ENCODE peak calls at places on chromosomes 2 and 18, in eight cellular contexts. One of them, this sample, is unnamed.

GRCh38 chr2:192499476-192499875 is 304.7 kb upstream of the TMEFF2 start:
- DNase-seq in GM23338: no peak
- DNase-seq in pancreas: no peak
- DNase-seq in fibroblast of lung: peak
- DNase-seq in body of pancreas: no peak
- DNase-seq in tibial nerve: no peak
- DNase-seq in prostate gland: no peak
- DNase-seq in OCI-LY7: no peak
- DNase-seq in this sample: no peak

GRCh38 chr2:157784169-157784822 is 91.8 kb downstream of the ACVR1 start:
- DNase-seq in GM23338: peak
- DNase-seq in pancreas: peak
- DNase-seq in fibroblast of lung: peak
- DNase-seq in body of pancreas: peak
- DNase-seq in tibial nerve: no peak
- DNase-seq in prostate gland: peak
- DNase-seq in OCI-LY7: no peak
- DNase-seq in this sample: no peak

GRCh38 chr2:130261970-130262760 is 63.9 kb upstream of the TUBA3E start:
- DNase-seq in GM23338: no peak
- DNase-seq in pancreas: no peak
- DNase-seq in fibroblast of lung: no peak
- DNase-seq in body of pancreas: no peak
- DNase-seq in tibial nerve: no peak
- DNase-seq in prostate gland: no peak
- DNase-seq in OCI-LY7: no peak
- DNase-seq in this sample: peak

GRCh38 chr2:96795076-96795475 is 21.0 kb upstream of the CNNM3 start:
- DNase-seq in GM23338: no peak
- DNase-seq in pancreas: no peak
- DNase-seq in fibroblast of lung: no peak
- DNase-seq in body of pancreas: no peak
- DNase-seq in tibial nerve: no peak
- DNase-seq in prostate gland: no peak
- DNase-seq in OCI-LY7: no peak
- DNase-seq in this sample: no peak

GRCh38 chr2:207499114-207499513 is 30.6 kb upstream of the CREB1 start:
- DNase-seq in GM23338: no peak
- DNase-seq in pancreas: no peak
- DNase-seq in fibroblast of lung: no peak
- DNase-seq in body of pancreas: no peak
- DNase-seq in tibial nerve: no peak
- DNase-seq in prostate gland: no peak
- DNase-seq in OCI-LY7: no peak
- DNase-seq in this sample: no peak

GRCh38 chr2:85420743-85421705 is 2.5 kb downstream of the SH2D6 start:
- DNase-seq in GM23338: peak
- DNase-seq in pancreas: peak
- DNase-seq in fibroblast of lung: peak
- DNase-seq in body of pancreas: peak
- DNase-seq in tibial nerve: peak
- DNase-seq in prostate gland: peak
- DNase-seq in OCI-LY7: peak
- DNase-seq in this sample: peak

GRCh38 chr2:96315400-96316071 is 9.6 kb upstream of the ITPRIPL1 start:
- DNase-seq in GM23338: no peak
- DNase-seq in pancreas: no peak
- DNase-seq in fibroblast of lung: peak
- DNase-seq in body of pancreas: no peak
- DNase-seq in tibial nerve: no peak
- DNase-seq in prostate gland: no peak
- DNase-seq in OCI-LY7: peak
- DNase-seq in this sample: no peak

GRCh38 chr2:237669129-237669627 is 41.8 kb downstream of the LRRFIP1 start:
- DNase-seq in GM23338: no peak
- DNase-seq in pancreas: no peak
- DNase-seq in fibroblast of lung: no peak
- DNase-seq in body of pancreas: no peak
- DNase-seq in tibial nerve: no peak
- DNase-seq in prostate gland: no peak
- DNase-seq in OCI-LY7: no peak
- DNase-seq in this sample: no peak

GRCh38 chr2:157173740-157174184 is 83.7 kb upstream of the GALNT5 start:
- DNase-seq in GM23338: no peak
- DNase-seq in pancreas: no peak
- DNase-seq in fibroblast of lung: peak
- DNase-seq in body of pancreas: peak
- DNase-seq in tibial nerve: peak
- DNase-seq in prostate gland: peak
- DNase-seq in OCI-LY7: no peak
- DNase-seq in this sample: no peak

GRCh38 chr18:51009071-51009470 is 20.9 kb upstream of the SMAD4 start:
- DNase-seq in GM23338: no peak
- DNase-seq in pancreas: no peak
- DNase-seq in fibroblast of lung: peak
- DNase-seq in body of pancreas: no peak
- DNase-seq in tibial nerve: no peak
- DNase-seq in prostate gland: no peak
- DNase-seq in OCI-LY7: no peak
- DNase-seq in this sample: no peak

GRCh38 chr2:234344041-234344440 is 152.8 kb downstream of the ARL4C start:
- DNase-seq in GM23338: no peak
- DNase-seq in pancreas: no peak
- DNase-seq in fibroblast of lung: no peak
- DNase-seq in body of pancreas: no peak
- DNase-seq in tibial nerve: no peak
- DNase-seq in prostate gland: no peak
- DNase-seq in OCI-LY7: no peak
- DNase-seq in this sample: no peak

GRCh38 chr2:48545244-48545643 is 15.3 kb downstream of the STON1 start:
- DNase-seq in GM23338: peak
- DNase-seq in pancreas: no peak
- DNase-seq in fibroblast of lung: no peak
- DNase-seq in body of pancreas: no peak
- DNase-seq in tibial nerve: no peak
- DNase-seq in prostate gland: no peak
- DNase-seq in OCI-LY7: no peak
- DNase-seq in this sample: no peak

GRCh38 chr2:63723709-63724108 is 118.0 kb upstream of the UGP2 start:
- DNase-seq in GM23338: no peak
- DNase-seq in pancreas: no peak
- DNase-seq in fibroblast of lung: no peak
- DNase-seq in body of pancreas: no peak
- DNase-seq in tibial nerve: no peak
- DNase-seq in prostate gland: no peak
- DNase-seq in OCI-LY7: no peak
- DNase-seq in this sample: no peak

GRCh38 chr2:166614027-166614426 is 120.0 kb upstream of the SCN7A start:
- DNase-seq in GM23338: peak
- DNase-seq in pancreas: no peak
- DNase-seq in fibroblast of lung: no peak
- DNase-seq in body of pancreas: no peak
- DNase-seq in tibial nerve: no peak
- DNase-seq in prostate gland: no peak
- DNase-seq in OCI-LY7: no peak
- DNase-seq in this sample: no peak

GRCh38 chr2:200913654-200914053 is 24.5 kb downstream of the NIF3L1 start:
- DNase-seq in GM23338: no peak
- DNase-seq in pancreas: no peak
- DNase-seq in fibroblast of lung: peak
- DNase-seq in body of pancreas: no peak
- DNase-seq in tibial nerve: no peak
- DNase-seq in prostate gland: no peak
- DNase-seq in OCI-LY7: no peak
- DNase-seq in this sample: no peak

GRCh38 chr2:172397136-172397825 is 30.1 kb upstream of the ITGA6 start:
- DNase-seq in GM23338: no peak
- DNase-seq in pancreas: no peak
- DNase-seq in fibroblast of lung: no peak
- DNase-seq in body of pancreas: no peak
- DNase-seq in tibial nerve: no peak
- DNase-seq in prostate gland: no peak
- DNase-seq in OCI-LY7: no peak
- DNase-seq in this sample: no peak

GRCh38 chr18:36862182-36862581 is 33.3 kb downstream of the KIAA1328 start:
- DNase-seq in GM23338: no peak
- DNase-seq in pancreas: no peak
- DNase-seq in fibroblast of lung: no peak
- DNase-seq in body of pancreas: no peak
- DNase-seq in tibial nerve: no peak
- DNase-seq in prostate gland: no peak
- DNase-seq in OCI-LY7: no peak
- DNase-seq in this sample: no peak
- H3K27ac ChIP-seq in GM23338: no peak
- H3K27ac ChIP-seq in pancreas: no peak
- H3K27ac ChIP-seq in fibroblast of lung: no peak
- H3K27ac ChIP-seq in body of pancreas: no peak
- H3K27ac ChIP-seq in tibial nerve: no peak
- H3K27ac ChIP-seq in prostate gland: no peak
- H3K27ac ChIP-seq in OCI-LY7: no peak
- H3K27ac ChIP-seq in this sample: no peak

GRCh38 chr2:174174741-174175140 is 73.6 kb downstream of the OLA1 start:
- DNase-seq in GM23338: no peak
- DNase-seq in pancreas: no peak
- DNase-seq in fibroblast of lung: no peak
- DNase-seq in body of pancreas: no peak
- DNase-seq in tibial nerve: no peak
- DNase-seq in prostate gland: no peak
- DNase-seq in OCI-LY7: no peak
- DNase-seq in this sample: no peak

GRCh38 chr2:174172802-174173355 is 75.5 kb downstream of the OLA1 start:
- DNase-seq in GM23338: no peak
- DNase-seq in pancreas: no peak
- DNase-seq in fibroblast of lung: no peak
- DNase-seq in body of pancreas: no peak
- DNase-seq in tibial nerve: no peak
- DNase-seq in prostate gland: no peak
- DNase-seq in OCI-LY7: peak
- DNase-seq in this sample: no peak

GRCh38 chr2:174180837-174181236 is 67.5 kb downstream of the OLA1 start:
- DNase-seq in GM23338: no peak
- DNase-seq in pancreas: no peak
- DNase-seq in fibroblast of lung: peak
- DNase-seq in body of pancreas: no peak
- DNase-seq in tibial nerve: no peak
- DNase-seq in prostate gland: no peak
- DNase-seq in OCI-LY7: no peak
- DNase-seq in this sample: no peak

GRCh38 chr2:174180165-174180724 is 68.1 kb downstream of the OLA1 start:
- DNase-seq in GM23338: peak
- DNase-seq in pancreas: no peak
- DNase-seq in fibroblast of lung: no peak
- DNase-seq in body of pancreas: no peak
- DNase-seq in tibial nerve: no peak
- DNase-seq in prostate gland: no peak
- DNase-seq in OCI-LY7: no peak
- DNase-seq in this sample: no peak

DNA sequence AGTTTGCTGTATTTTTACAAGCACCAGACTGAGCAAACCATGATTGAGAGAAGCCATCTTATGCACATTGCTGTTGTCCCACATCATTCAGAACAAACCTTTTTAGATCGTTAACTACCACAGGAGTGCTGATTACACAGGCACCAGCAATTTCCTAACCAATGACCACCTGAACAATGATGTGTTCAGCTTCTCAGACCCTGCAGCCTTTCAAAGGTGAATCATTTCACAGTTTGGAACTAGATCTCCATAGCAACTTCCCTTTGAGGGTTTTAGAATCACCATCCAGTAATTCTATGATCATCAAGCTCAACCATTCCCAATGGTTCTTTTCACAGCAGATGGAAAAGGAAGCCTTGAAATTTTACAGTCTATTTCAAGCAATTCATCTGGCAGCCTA is 71.4 kb downstream of the OLA1 start:
- DNase-seq in GM23338: no peak
- DNase-seq in pancreas: no peak
- DNase-seq in fibroblast of lung: peak
- DNase-seq in body of pancreas: no peak
- DNase-seq in tibial nerve: no peak
- DNase-seq in prostate gland: no peak
- DNase-seq in OCI-LY7: no peak
- DNase-seq in this sample: no peak
- TF ChIP-seq CTCF in GM23338: no peak
- TF ChIP-seq CTCF in pancreas: no peak
- TF ChIP-seq CTCF in fibroblast of lung: no peak
- TF ChIP-seq CTCF in body of pancreas: no peak
- TF ChIP-seq CTCF in tibial nerve: no peak
- TF ChIP-seq CTCF in prostate gland: no peak
- TF ChIP-seq CTCF in OCI-LY7: no peak
- TF ChIP-seq CTCF in this sample: no peak

DNA sequence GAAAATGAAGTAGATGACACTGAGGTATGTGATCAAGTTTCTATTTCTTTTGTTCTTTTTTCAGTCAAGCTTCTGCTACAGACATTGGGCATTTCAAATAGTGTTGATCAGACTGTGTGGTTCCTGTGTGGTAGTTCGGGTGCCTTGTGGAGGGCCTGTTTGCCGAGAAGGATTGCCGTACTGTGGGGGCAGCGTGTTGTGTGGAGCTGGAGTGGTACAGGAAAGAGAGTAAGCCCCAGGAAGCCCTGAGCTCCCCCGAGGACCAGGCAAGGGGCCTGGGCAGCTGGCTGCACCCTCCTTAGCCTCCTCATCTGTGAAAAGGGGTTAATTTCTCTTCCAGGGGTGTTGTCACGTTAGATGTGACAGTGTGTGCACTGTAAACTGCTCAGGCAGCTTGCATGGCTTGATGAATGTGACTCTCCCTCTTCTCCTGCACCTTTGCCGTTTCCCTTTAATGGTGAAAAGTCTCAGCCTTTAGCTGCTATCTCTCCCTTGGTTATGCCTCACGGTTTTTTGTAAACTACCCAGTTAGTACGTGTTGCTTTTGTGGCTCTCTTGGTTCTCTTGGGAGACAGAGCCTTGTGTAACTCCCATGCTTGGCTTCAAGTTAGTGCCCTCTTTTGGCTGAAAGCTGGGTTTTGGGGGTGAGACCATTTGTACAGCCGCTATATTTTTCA is 19.5 kb downstream of the C2orf74 start:
- DNase-seq in GM23338: no peak
- DNase-seq in pancreas: no peak
- DNase-seq in fibroblast of lung: no peak
- DNase-seq in body of pancreas: no peak
- DNase-seq in tibial nerve: no peak
- DNase-seq in prostate gland: no peak
- DNase-seq in OCI-LY7: no peak
- DNase-seq in this sample: no peak
- H3K27ac ChIP-seq in GM23338: no peak
- H3K27ac ChIP-seq in pancreas: no peak
- H3K27ac ChIP-seq in fibroblast of lung: no peak
- H3K27ac ChIP-seq in body of pancreas: no peak
- H3K27ac ChIP-seq in tibial nerve: no peak
- H3K27ac ChIP-seq in prostate gland: peak
- H3K27ac ChIP-seq in OCI-LY7: no peak
- H3K27ac ChIP-seq in this sample: peak

DNA sequence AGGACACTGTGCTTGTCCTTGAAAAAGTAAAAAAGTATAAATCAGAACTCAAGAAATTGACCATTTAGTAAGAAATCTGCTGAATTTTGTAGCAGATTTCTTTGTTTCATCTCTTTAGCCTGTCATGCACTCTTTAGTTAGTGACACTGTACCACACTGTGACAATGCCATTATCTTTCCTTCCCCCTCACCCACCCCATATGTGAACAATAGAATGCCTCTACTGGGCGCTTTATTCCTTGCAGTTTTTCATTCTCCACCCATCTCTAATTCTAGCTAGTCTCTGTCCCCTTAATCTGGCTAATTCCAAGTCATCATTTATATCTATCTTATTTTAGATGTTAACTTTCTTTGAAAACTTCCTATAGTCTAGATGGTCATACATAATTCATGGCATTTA is 241.0 kb downstream of the LRP1B start:
- DNase-seq in GM23338: no peak
- DNase-seq in pancreas: no peak
- DNase-seq in fibroblast of lung: no peak
- DNase-seq in body of pancreas: no peak
- DNase-seq in tibial nerve: no peak
- DNase-seq in prostate gland: no peak
- DNase-seq in OCI-LY7: no peak
- DNase-seq in this sample: no peak
- TF ChIP-seq CTCF in GM23338: no peak
- TF ChIP-seq CTCF in pancreas: no peak
- TF ChIP-seq CTCF in fibroblast of lung: no peak
- TF ChIP-seq CTCF in body of pancreas: no peak
- TF ChIP-seq CTCF in tibial nerve: no peak
- TF ChIP-seq CTCF in prostate gland: no peak
- TF ChIP-seq CTCF in OCI-LY7: no peak
- TF ChIP-seq CTCF in this sample: no peak